ENCODE peak calls at places on chromosomes 1 and 21, in six cellular contexts. One of them, this sample, is unnamed.

GRCh38 chr21:36839123-36839522 is 127.3 kb downstream of the HLCS start:
- DNase-seq in HCT116: no peak
- DNase-seq in OCI-LY7: no peak
- DNase-seq in left lung: no peak
- DNase-seq in AG04449: no peak
- DNase-seq in astrocyte of the cerebellum: peak
- DNase-seq in this sample: no peak

GRCh38 chr1:44377925-44378784 is 23.1 kb upstream of the ERI3 start:
- DNase-seq in OCI-LY7: peak
- DNase-seq in left lung: no peak
- DNase-seq in AG04449: no peak
- DNase-seq in astrocyte of the cerebellum: peak
- DNase-seq in HCT116: peak
- DNase-seq in this sample: no peak

GRCh38 chr1:87478231-87478630 is 149.6 kb downstream of the LMO4 start:
- DNase-seq in OCI-LY7: no peak
- DNase-seq in HCT116: peak
- DNase-seq in AG04449: no peak
- DNase-seq in astrocyte of the cerebellum: no peak
- DNase-seq in left lung: no peak
- DNase-seq in this sample: no peak

GRCh38 chr1:31479801-31480200 is 66.8 kb downstream of the SERINC2 start:
- DNase-seq in AG04449: no peak
- DNase-seq in astrocyte of the cerebellum: no peak
- DNase-seq in HCT116: no peak
- DNase-seq in OCI-LY7: no peak
- DNase-seq in left lung: no peak
- DNase-seq in this sample: no peak

GRCh38 chr21:31668651-31669491 is 9.4 kb downstream of the SOD1 start:
- DNase-seq in OCI-LY7: no peak
- DNase-seq in astrocyte of the cerebellum: no peak
- DNase-seq in left lung: no peak
- DNase-seq in AG04449: no peak
- DNase-seq in HCT116: no peak
- DNase-seq in this sample: no peak

GRCh38 chr1:53148123-53148522 is 5.7 kb upstream of the SLC1A7 start:
- DNase-seq in OCI-LY7: no peak
- DNase-seq in AG04449: peak
- DNase-seq in HCT116: no peak
- DNase-seq in astrocyte of the cerebellum: no peak
- DNase-seq in left lung: no peak
- DNase-seq in this sample: no peak

GRCh38 chr1:5481889-5482288 is 510.3 kb downstream of the NPHP4 start:
- DNase-seq in AG04449: no peak
- DNase-seq in left lung: no peak
- DNase-seq in astrocyte of the cerebellum: no peak
- DNase-seq in HCT116: peak
- DNase-seq in OCI-LY7: peak
- DNase-seq in this sample: no peak

GRCh38 chr1:232142403-232143314 is 487.3 kb downstream of the SIPA1L2 start:
- DNase-seq in astrocyte of the cerebellum: peak
- DNase-seq in AG04449: peak
- DNase-seq in HCT116: no peak
- DNase-seq in left lung: no peak
- DNase-seq in OCI-LY7: no peak
- DNase-seq in this sample: peak

GRCh38 chr1:19391596-19391981 is 79.5 kb downstream of the SLC66A1 start:
- DNase-seq in left lung: no peak
- DNase-seq in astrocyte of the cerebellum: no peak
- DNase-seq in HCT116: no peak
- DNase-seq in AG04449: no peak
- DNase-seq in OCI-LY7: no peak
- DNase-seq in this sample: no peak

GRCh38 chr1:205062319-205062718 is 19.3 kb downstream of the CNTN2 start:
- DNase-seq in OCI-LY7: no peak
- DNase-seq in HCT116: no peak
- DNase-seq in left lung: peak
- DNase-seq in AG04449: no peak
- DNase-seq in astrocyte of the cerebellum: no peak
- DNase-seq in this sample: no peak

GRCh38 chr21:32702702-32703101 is 25.1 kb downstream of the SYNJ1 start:
- DNase-seq in OCI-LY7: no peak
- DNase-seq in HCT116: no peak
- DNase-seq in AG04449: no peak
- DNase-seq in astrocyte of the cerebellum: no peak
- DNase-seq in left lung: no peak
- DNase-seq in this sample: no peak

GRCh38 chr1:166139735-166140134 is 27.1 kb downstream of the FAM78B start:
- DNase-seq in AG04449: no peak
- DNase-seq in astrocyte of the cerebellum: no peak
- DNase-seq in HCT116: no peak
- DNase-seq in OCI-LY7: no peak
- DNase-seq in left lung: no peak
- DNase-seq in this sample: no peak

GRCh38 chr1:166141969-166142368 is 24.8 kb downstream of the FAM78B start:
- DNase-seq in left lung: no peak
- DNase-seq in AG04449: no peak
- DNase-seq in HCT116: no peak
- DNase-seq in OCI-LY7: no peak
- DNase-seq in astrocyte of the cerebellum: no peak
- DNase-seq in this sample: no peak

DNA sequence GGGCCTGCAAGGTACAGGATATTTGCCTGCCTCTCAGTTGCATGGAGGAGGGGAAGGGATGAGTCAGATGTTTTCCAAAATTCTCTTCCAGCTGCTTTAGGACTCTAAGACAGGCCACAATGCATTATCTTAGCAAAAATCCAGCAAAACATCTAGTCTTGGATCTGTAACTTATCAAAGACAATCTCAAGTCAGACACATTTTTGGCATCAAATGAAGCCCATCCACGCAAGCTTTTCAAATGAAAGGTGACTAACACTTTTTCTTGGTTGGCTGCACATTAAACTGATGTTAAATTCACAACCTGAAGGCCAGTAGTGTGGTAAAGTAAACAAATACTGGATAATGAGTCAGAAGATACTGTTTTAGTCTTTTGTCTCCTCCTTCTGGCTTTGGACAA is 21.3 kb downstream of the FAM78B start:
- DNase-seq in left lung: no peak
- DNase-seq in AG04449: no peak
- DNase-seq in HCT116: no peak
- DNase-seq in astrocyte of the cerebellum: peak
- DNase-seq in OCI-LY7: no peak
- DNase-seq in this sample: no peak
- H3K4me3 ChIP-seq in left lung: no peak
- H3K4me3 ChIP-seq in AG04449: no peak
- H3K4me3 ChIP-seq in HCT116: no peak
- H3K4me3 ChIP-seq in astrocyte of the cerebellum: no peak
- H3K4me3 ChIP-seq in OCI-LY7: no peak
- H3K4me3 ChIP-seq in this sample: no peak

DNA sequence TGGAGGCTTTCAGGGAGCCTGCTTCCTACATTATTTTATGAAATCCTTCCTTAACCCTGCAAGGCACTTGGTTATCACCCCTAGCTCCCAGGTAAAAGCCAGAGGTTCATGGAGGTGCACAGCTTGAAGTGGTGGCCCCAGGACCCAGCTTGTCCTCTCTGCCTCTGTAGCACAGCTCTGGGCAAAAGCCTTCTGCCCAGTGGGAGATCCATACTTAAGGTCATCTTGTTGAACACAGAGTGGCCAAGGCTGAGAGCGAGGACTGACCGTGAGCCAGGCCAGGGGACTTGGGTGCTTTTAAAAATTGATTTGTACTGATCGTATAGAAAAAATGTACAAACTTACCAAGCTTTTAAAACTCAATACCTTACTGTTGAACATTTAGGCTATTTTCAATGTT is 33.4 kb downstream of the KCNA2 start:
- DNase-seq in AG04449: no peak
- DNase-seq in HCT116: no peak
- DNase-seq in OCI-LY7: no peak
- DNase-seq in astrocyte of the cerebellum: no peak
- DNase-seq in left lung: no peak
- DNase-seq in this sample: no peak
- H3K4me3 ChIP-seq in AG04449: no peak
- H3K4me3 ChIP-seq in HCT116: no peak
- H3K4me3 ChIP-seq in OCI-LY7: no peak
- H3K4me3 ChIP-seq in astrocyte of the cerebellum: no peak
- H3K4me3 ChIP-seq in left lung: no peak
- H3K4me3 ChIP-seq in this sample: no peak

GRCh38 chr1:245398180-245398579 is 243.4 kb downstream of the KIF26B start:
- DNase-seq in left lung: no peak
- DNase-seq in AG04449: no peak
- DNase-seq in HCT116: no peak
- DNase-seq in astrocyte of the cerebellum: no peak
- DNase-seq in OCI-LY7: no peak
- DNase-seq in this sample: no peak
- H3K4me3 ChIP-seq in left lung: no peak
- H3K4me3 ChIP-seq in AG04449: no peak
- H3K4me3 ChIP-seq in HCT116: no peak
- H3K4me3 ChIP-seq in astrocyte of the cerebellum: no peak
- H3K4me3 ChIP-seq in OCI-LY7: no peak
- H3K4me3 ChIP-seq in this sample: no peak

GRCh38 chr1:23370270-23370743 is 671 bp upstream of the ZNF436 start:
- DNase-seq in left lung: no peak
- DNase-seq in AG04449: no peak
- DNase-seq in OCI-LY7: no peak
- DNase-seq in HCT116: no peak
- DNase-seq in astrocyte of the cerebellum: no peak
- DNase-seq in this sample: no peak
- H3K4me3 ChIP-seq in left lung: peak
- H3K4me3 ChIP-seq in AG04449: peak
- H3K4me3 ChIP-seq in OCI-LY7: peak
- H3K4me3 ChIP-seq in HCT116: peak
- H3K4me3 ChIP-seq in astrocyte of the cerebellum: peak
- H3K4me3 ChIP-seq in this sample: peak

GRCh38 chr1:152656459-152656858 is 6.7 kb upstream of the LCE2D start:
- DNase-seq in left lung: no peak
- DNase-seq in OCI-LY7: no peak
- DNase-seq in AG04449: no peak
- DNase-seq in HCT116: no peak
- DNase-seq in astrocyte of the cerebellum: no peak
- DNase-seq in this sample: no peak
- H3K4me3 ChIP-seq in left lung: no peak
- H3K4me3 ChIP-seq in OCI-LY7: no peak
- H3K4me3 ChIP-seq in AG04449: no peak
- H3K4me3 ChIP-seq in HCT116: no peak
- H3K4me3 ChIP-seq in astrocyte of the cerebellum: no peak
- H3K4me3 ChIP-seq in this sample: no peak

GRCh38 chr1:155012052-155012546 is 9.5 kb downstream of the ZBTB7B start:
- DNase-seq in left lung: no peak
- DNase-seq in OCI-LY7: no peak
- DNase-seq in astrocyte of the cerebellum: no peak
- DNase-seq in HCT116: peak
- DNase-seq in AG04449: no peak
- DNase-seq in this sample: no peak

GRCh38 chr1:155011437-155011907 is 8.9 kb downstream of the ZBTB7B start:
- DNase-seq in OCI-LY7: no peak
- DNase-seq in AG04449: no peak
- DNase-seq in astrocyte of the cerebellum: no peak
- DNase-seq in left lung: no peak
- DNase-seq in HCT116: no peak
- DNase-seq in this sample: no peak

GRCh38 chr1:155013632-155014031 is 11.0 kb downstream of the ZBTB7B start:
- DNase-seq in HCT116: no peak
- DNase-seq in AG04449: no peak
- DNase-seq in OCI-LY7: no peak
- DNase-seq in astrocyte of the cerebellum: no peak
- DNase-seq in left lung: no peak
- DNase-seq in this sample: no peak

GRCh38 chr1:155014709-155015508 is 12.3 kb downstream of the ZBTB7B start:
- DNase-seq in left lung: no peak
- DNase-seq in AG04449: no peak
- DNase-seq in HCT116: no peak
- DNase-seq in astrocyte of the cerebellum: no peak
- DNase-seq in OCI-LY7: no peak
- DNase-seq in this sample: no peak

GRCh38 chr1:155012760-155013602 is 10.4 kb downstream of the ZBTB7B start:
- DNase-seq in left lung: no peak
- DNase-seq in HCT116: no peak
- DNase-seq in OCI-LY7: no peak
- DNase-seq in AG04449: no peak
- DNase-seq in astrocyte of the cerebellum: no peak
- DNase-seq in this sample: no peak
- H3K4me3 ChIP-seq in left lung: no peak
- H3K4me3 ChIP-seq in HCT116: no peak
- H3K4me3 ChIP-seq in OCI-LY7: no peak
- H3K4me3 ChIP-seq in AG04449: no peak
- H3K4me3 ChIP-seq in astrocyte of the cerebellum: no peak
- H3K4me3 ChIP-seq in this sample: no peak

GRCh38 chr1:91736146-91736998 is 149.6 kb downstream of the TGFBR3 start:
- DNase-seq in astrocyte of the cerebellum: no peak
- DNase-seq in left lung: no peak
- DNase-seq in AG04449: no peak
- DNase-seq in HCT116: no peak
- DNase-seq in OCI-LY7: no peak
- DNase-seq in this sample: peak
- H3K4me3 ChIP-seq in astrocyte of the cerebellum: no peak
- H3K4me3 ChIP-seq in left lung: no peak
- H3K4me3 ChIP-seq in AG04449: peak
- H3K4me3 ChIP-seq in HCT116: no peak
- H3K4me3 ChIP-seq in OCI-LY7: no peak
- H3K4me3 ChIP-seq in this sample: no peak

GRCh38 chr21:35342440-35342839 is 293.3 kb upstream of the RUNX1 start:
- DNase-seq in AG04449: no peak
- DNase-seq in HCT116: no peak
- DNase-seq in OCI-LY7: peak
- DNase-seq in left lung: no peak
- DNase-seq in astrocyte of the cerebellum: no peak
- DNase-seq in this sample: no peak
- H3K4me3 ChIP-seq in AG04449: no peak
- H3K4me3 ChIP-seq in HCT116: no peak
- H3K4me3 ChIP-seq in OCI-LY7: no peak
- H3K4me3 ChIP-seq in left lung: no peak
- H3K4me3 ChIP-seq in astrocyte of the cerebellum: no peak
- H3K4me3 ChIP-seq in this sample: no peak

This sample was measured in BJ.